ENCODE peak calls at places on chromosomes 2 and 18, in eight cellular contexts. G is heart left ventricle, K is adrenal gland, T is A549, Q is thyroid gland, Z is body of pancreas, E is H54, J is ovary. H is an unnamed sample.

GRCh38 chr18:47754311-47755101 is 176.0 kb downstream of the SMAD2 start:
- DNase-seq in G (no peak), K (no peak), T (peak), Q (no peak), Z (no peak), E (peak), J (no peak), H (no peak)

GRCh38 chr2:190119257-190119656 is 56.7 kb upstream of the MSTN start:
- DNase-seq in G (peak), K (peak), T (no peak), Q (peak), Z (no peak), E (peak), J (peak), H (no peak)

GRCh38 chr2:48452108-48452507 is 77.8 kb upstream of the STON1 start:
- DNase-seq in G (no peak), K (no peak), T (no peak), Q (no peak), Z (no peak), E (no peak), J (no peak), H (no peak)

GRCh38 chr18:65523461-65523860 is 227.4 kb upstream of the CDH7 start:
- DNase-seq in G (no peak), K (no peak), T (no peak), Q (no peak), Z (no peak), E (no peak), J (no peak), H (no peak)

GRCh38 chr2:32997714-32998113 is 51.0 kb downstream of the LTBP1 start:
- DNase-seq in G (no peak), K (no peak), T (no peak), Q (no peak), Z (no peak), E (no peak), J (no peak), H (no peak)

GRCh38 chr2:197827618-197828017 is 23.2 kb downstream of the PLCL1 start:
- DNase-seq in G (no peak), K (no peak), T (no peak), Q (no peak), Z (no peak), E (no peak), J (no peak), H (no peak)

GRCh38 chr2:107595749-107596148 is 230.9 kb upstream of the RGPD4 start:
- DNase-seq in G (no peak), K (no peak), T (peak), Q (no peak), Z (no peak), E (peak), J (no peak), H (no peak)

GRCh38 chr2:112583497-112584133 is 794 bp upstream of the CHCHD5 start:
- DNase-seq in G (no peak), K (peak), T (peak), Q (no peak), Z (no peak), E (no peak), J (no peak), H (no peak)

GRCh38 chr2:27202829-27203228 is 9.0 kb upstream of the ATRAID start:
- DNase-seq in G (no peak), K (no peak), T (no peak), Q (no peak), Z (no peak), E (no peak), J (no peak), H (no peak)

GRCh38 chr2:54559593-54560145 is 103.5 kb downstream of the SPTBN1 start:
- DNase-seq in G (peak), K (peak), T (peak), Q (peak), Z (peak), E (peak), J (peak), H (no peak)

GRCh38 chr2:112881217-112882000 is 29.6 kb upstream of the IL37 start:
- DNase-seq in G (no peak), K (peak), T (no peak), Q (no peak), Z (no peak), E (peak), J (no peak), H (no peak)

GRCh38 chr2:231926180-231926741 is at the start of gene NPPC:
- DNase-seq in G (peak), K (peak), T (peak), Q (peak), Z (peak), E (no peak), J (peak), H (peak)

DNA sequence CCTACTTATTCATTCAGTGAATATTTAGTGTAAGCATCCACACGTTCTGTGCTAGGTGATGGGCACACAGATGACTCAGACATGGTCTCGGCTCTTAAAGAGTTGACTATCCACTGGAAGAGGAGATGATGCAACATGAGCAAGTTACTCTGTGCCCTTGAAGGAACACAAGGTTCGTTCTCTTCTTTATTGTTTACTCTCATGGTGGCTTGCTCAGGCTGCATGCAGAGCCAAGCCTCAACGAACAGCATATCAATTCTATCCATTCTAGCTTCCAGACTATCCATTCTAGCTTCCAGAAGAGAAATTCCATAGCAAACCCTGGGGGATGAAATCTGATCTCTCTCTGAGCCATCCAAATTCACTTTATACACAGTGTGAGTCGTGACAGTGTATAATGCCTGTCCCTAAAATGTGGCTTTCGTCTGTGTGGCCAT is 68.1 kb upstream of the CTAGE1 start:
- DNase-seq in G (no peak), K (no peak), T (peak), Q (no peak), Z (no peak), E (no peak), J (no peak), H (no peak)
- TF ChIP-seq POLR2A in G (no peak), K (no peak), T (no peak), Q (no peak), Z (no peak), E (no peak), J (no peak), H (no peak)

GRCh38 chr2:135825131-135825854 is 11.7 kb downstream of the LCT start:
- DNase-seq in G (no peak), K (no peak), T (no peak), Q (no peak), Z (no peak), E (no peak), J (no peak), H (no peak)
- TF ChIP-seq POLR2A in G (no peak), K (no peak), T (no peak), Q (no peak), Z (no peak), E (no peak), J (no peak), H (no peak)

GRCh38 chr2:118852605-118853128 is 5.2 kb upstream of the EN1 start:
- DNase-seq in G (no peak), K (no peak), T (no peak), Q (no peak), Z (no peak), E (no peak), J (no peak), H (no peak)

GRCh38 chr2:118853129-118853640 is 5.7 kb upstream of the EN1 start:
- DNase-seq in G (no peak), K (no peak), T (no peak), Q (no peak), Z (no peak), E (no peak), J (no peak), H (no peak)

GRCh38 chr2:118854507-118855300 is 7.3 kb upstream of the EN1 start:
- DNase-seq in G (no peak), K (no peak), T (no peak), Q (no peak), Z (no peak), E (no peak), J (no peak), H (no peak)

GRCh38 chr2:118855451-118856279 is 8.2 kb upstream of the EN1 start:
- DNase-seq in G (peak), K (peak), T (peak), Q (peak), Z (peak), E (peak), J (peak), H (peak)

GRCh38 chr2:118853647-118854367 is 6.4 kb upstream of the EN1 start:
- DNase-seq in G (no peak), K (no peak), T (no peak), Q (no peak), Z (no peak), E (no peak), J (no peak), H (no peak)
- TF ChIP-seq POLR2A in G (no peak), K (no peak), T (no peak), Q (no peak), Z (no peak), E (no peak), J (no peak), H (no peak)

GRCh38 chr2:215847718-215848117 is 165.6 kb downstream of the MREG start:
- DNase-seq in G (no peak), K (no peak), T (no peak), Q (no peak), Z (no peak), E (no peak), J (no peak), H (no peak)

GRCh38 chr2:215848146-215848545 is 165.2 kb downstream of the MREG start:
- DNase-seq in G (no peak), K (no peak), T (no peak), Q (no peak), Z (no peak), E (no peak), J (no peak), H (no peak)

GRCh38 chr2:215843579-215843978 is 169.8 kb downstream of the MREG start:
- DNase-seq in G (no peak), K (peak), T (peak), Q (no peak), Z (no peak), E (peak), J (no peak), H (no peak)

GRCh38 chr2:215847056-215847455 is 166.3 kb downstream of the MREG start:
- DNase-seq in G (no peak), K (no peak), T (no peak), Q (no peak), Z (no peak), E (no peak), J (no peak), H (no peak)

GRCh38 chr2:215845839-215846586 is 167.3 kb downstream of the MREG start:
- DNase-seq in G (no peak), K (no peak), T (no peak), Q (no peak), Z (no peak), E (no peak), J (no peak), H (no peak)
- TF ChIP-seq POLR2A in G (no peak), K (no peak), T (no peak), Q (no peak), Z (no peak), E (no peak), J (no peak), H (no peak)

H was measured in breast epithelium.